ENCODE peak calls at places on chromosome 14, in six cellular contexts. One of them, this sample, is unnamed.

GRCh38 chr14:54219281-54220121 is 177.3 kb upstream of the CDKN3 start:
- DNase-seq in hepatocyte: peak; percentile 14
- DNase-seq in body of pancreas: no peak
- DNase-seq in heart left ventricle: no peak
- DNase-seq in esophagus squamous epithelium: no peak
- DNase-seq in psoas muscle: no peak
- DNase-seq in this sample: no peak

GRCh38 chr14:55448146-55448614 is 7.8 kb upstream of the TBPL2 start:
- DNase-seq in hepatocyte: peak; percentile 75
- DNase-seq in body of pancreas: peak; percentile 34
- DNase-seq in heart left ventricle: peak; percentile 63
- DNase-seq in esophagus squamous epithelium: no peak
- DNase-seq in psoas muscle: peak; percentile 29
- DNase-seq in this sample: peak; percentile 44

GRCh38 chr14:55446127-55446736 is 5.8 kb upstream of the TBPL2 start:
- DNase-seq in hepatocyte: peak; percentile 87
- DNase-seq in body of pancreas: peak; percentile 71
- DNase-seq in heart left ventricle: peak; percentile 55
- DNase-seq in esophagus squamous epithelium: no peak
- DNase-seq in psoas muscle: no peak
- DNase-seq in this sample: peak; percentile 72

GRCh38 chr14:53964249-53964648 is 7.6 kb upstream of the BMP4 start:
- DNase-seq in hepatocyte: peak; percentile 28
- DNase-seq in body of pancreas: no peak
- DNase-seq in heart left ventricle: no peak
- DNase-seq in esophagus squamous epithelium: no peak
- DNase-seq in psoas muscle: no peak
- DNase-seq in this sample: peak; percentile 30

GRCh38 chr14:24251880-24252288 is 9.5 kb upstream of the TINF2 start:
- DNase-seq in hepatocyte: no peak
- DNase-seq in body of pancreas: no peak
- DNase-seq in heart left ventricle: no peak
- DNase-seq in esophagus squamous epithelium: no peak
- DNase-seq in psoas muscle: no peak
- DNase-seq in this sample: no peak

GRCh38 chr14:30848449-30849240 is 25.7 kb upstream of the COCH start:
- DNase-seq in hepatocyte: no peak
- DNase-seq in body of pancreas: no peak
- DNase-seq in heart left ventricle: no peak
- DNase-seq in esophagus squamous epithelium: no peak
- DNase-seq in psoas muscle: no peak
- DNase-seq in this sample: no peak

GRCh38 chr14:103135333-103136075 is 12.2 kb downstream of the TNFAIP2 start:
- DNase-seq in hepatocyte: no peak
- DNase-seq in body of pancreas: no peak
- DNase-seq in heart left ventricle: no peak
- DNase-seq in esophagus squamous epithelium: no peak
- DNase-seq in psoas muscle: no peak
- DNase-seq in this sample: peak; percentile 58

GRCh38 chr14:105150026-105150367 is 18.6 kb downstream of the JAG2 start:
- DNase-seq in hepatocyte: no peak
- DNase-seq in body of pancreas: no peak
- DNase-seq in heart left ventricle: no peak
- DNase-seq in esophagus squamous epithelium: no peak
- DNase-seq in psoas muscle: no peak
- DNase-seq in this sample: no peak

GRCh38 chr14:32004300-32004699 is 72.8 kb upstream of the ARHGAP5 start:
- DNase-seq in hepatocyte: no peak
- DNase-seq in body of pancreas: no peak
- DNase-seq in heart left ventricle: no peak
- DNase-seq in esophagus squamous epithelium: no peak
- DNase-seq in psoas muscle: no peak
- DNase-seq in this sample: no peak

GRCh38 chr14:59407246-59407615 is 57.9 kb downstream of the GPR135 start:
- DNase-seq in hepatocyte: peak; percentile 9
- DNase-seq in body of pancreas: peak; percentile 19
- DNase-seq in heart left ventricle: no peak
- DNase-seq in esophagus squamous epithelium: no peak
- DNase-seq in psoas muscle: no peak
- DNase-seq in this sample: no peak

GRCh38 chr14:105377555-105378182 is 20.7 kb upstream of the TEX22 start:
- DNase-seq in hepatocyte: no peak
- DNase-seq in body of pancreas: no peak
- DNase-seq in heart left ventricle: no peak
- DNase-seq in esophagus squamous epithelium: no peak
- DNase-seq in psoas muscle: no peak
- DNase-seq in this sample: no peak

GRCh38 chr14:58133739-58134138 is 18.3 kb downstream of the ARMH4 start:
- DNase-seq in hepatocyte: peak; percentile 29
- DNase-seq in body of pancreas: no peak
- DNase-seq in heart left ventricle: no peak
- DNase-seq in esophagus squamous epithelium: no peak
- DNase-seq in psoas muscle: no peak
- DNase-seq in this sample: no peak

GRCh38 chr14:20659813-20660395 is 18.4 kb upstream of the OR6S1 start:
- DNase-seq in hepatocyte: no peak
- DNase-seq in body of pancreas: no peak
- DNase-seq in heart left ventricle: no peak
- DNase-seq in esophagus squamous epithelium: no peak
- DNase-seq in psoas muscle: no peak
- DNase-seq in this sample: no peak

GRCh38 chr14:20415723-20416622 is 2.7 kb upstream of the TEP1 start:
- DNase-seq in hepatocyte: peak; percentile 58
- DNase-seq in body of pancreas: peak; percentile 23
- DNase-seq in heart left ventricle: no peak
- DNase-seq in esophagus squamous epithelium: no peak
- DNase-seq in psoas muscle: no peak
- DNase-seq in this sample: peak; percentile 15

GRCh38 chr14:75307700-75308379 is 29.2 kb downstream of the FOS start:
- DNase-seq in hepatocyte: peak; percentile 93
- DNase-seq in body of pancreas: peak; percentile 87
- DNase-seq in heart left ventricle: peak; percentile 84
- DNase-seq in esophagus squamous epithelium: no peak
- DNase-seq in psoas muscle: peak; percentile 85
- DNase-seq in this sample: peak; percentile 83

GRCh38 chr14:69535230-69535848 is 39.3 kb downstream of the CCDC177 start:
- DNase-seq in hepatocyte: peak; percentile 72
- DNase-seq in body of pancreas: peak; percentile 34
- DNase-seq in heart left ventricle: no peak
- DNase-seq in esophagus squamous epithelium: no peak
- DNase-seq in psoas muscle: peak; percentile 30
- DNase-seq in this sample: peak; percentile 51

GRCh38 chr14:71261206-71261605 is 353.9 kb downstream of the PCNX1 start:
- DNase-seq in hepatocyte: no peak
- DNase-seq in body of pancreas: no peak
- DNase-seq in heart left ventricle: no peak
- DNase-seq in esophagus squamous epithelium: no peak
- DNase-seq in psoas muscle: no peak
- DNase-seq in this sample: no peak

DNA sequence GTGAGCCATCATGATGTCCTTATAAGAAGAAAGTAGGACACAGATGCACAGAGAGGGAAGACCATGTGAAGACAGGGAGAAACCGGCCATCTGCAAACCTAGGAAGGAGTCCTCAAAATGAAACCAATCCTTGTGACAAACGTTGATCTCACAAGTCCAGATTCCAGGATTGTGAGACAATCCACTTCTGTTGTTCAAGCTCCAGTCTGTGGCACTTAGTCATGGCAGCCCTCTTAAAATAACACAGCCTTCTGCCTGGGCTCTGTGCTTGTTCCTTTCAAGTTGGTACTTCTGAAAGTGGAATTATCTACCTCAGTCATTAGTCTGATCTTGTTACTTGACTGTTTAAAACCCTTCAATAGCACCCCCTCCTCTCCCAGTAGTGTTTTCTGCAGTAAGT is 111.1 kb upstream of the HIF1A start:
- DNase-seq in hepatocyte: no peak
- DNase-seq in body of pancreas: no peak
- DNase-seq in heart left ventricle: no peak
- DNase-seq in esophagus squamous epithelium: no peak
- DNase-seq in psoas muscle: no peak
- DNase-seq in this sample: peak; percentile 67
- H3K4me1 ChIP-seq in hepatocyte: peaks cover 29% of the 10 kb centered on the region
- H3K4me1 ChIP-seq in body of pancreas: peaks cover 44% of the 10 kb centered on the region
- H3K4me1 ChIP-seq in heart left ventricle: peaks cover 26% of the 10 kb centered on the region
- H3K4me1 ChIP-seq in esophagus squamous epithelium: peaks cover 13% of the 10 kb centered on the region
- H3K4me1 ChIP-seq in psoas muscle: peaks cover 9% of the 10 kb centered on the region
- H3K4me1 ChIP-seq in this sample: peaks cover 59% of the 10 kb centered on the region

GRCh38 chr14:39488600-39488999 is 56.4 kb upstream of the FBXO33 start:
- DNase-seq in hepatocyte: peak; percentile 13
- DNase-seq in body of pancreas: no peak
- DNase-seq in heart left ventricle: no peak
- DNase-seq in esophagus squamous epithelium: no peak
- DNase-seq in psoas muscle: no peak
- DNase-seq in this sample: no peak

GRCh38 chr14:39492267-39492666 is 60.0 kb upstream of the FBXO33 start:
- DNase-seq in hepatocyte: no peak
- DNase-seq in body of pancreas: no peak
- DNase-seq in heart left ventricle: no peak
- DNase-seq in esophagus squamous epithelium: no peak
- DNase-seq in psoas muscle: no peak
- DNase-seq in this sample: no peak

GRCh38 chr14:39491134-39491541 is 58.9 kb upstream of the FBXO33 start:
- DNase-seq in hepatocyte: peak; percentile 63
- DNase-seq in body of pancreas: no peak
- DNase-seq in heart left ventricle: no peak
- DNase-seq in esophagus squamous epithelium: no peak
- DNase-seq in psoas muscle: no peak
- DNase-seq in this sample: peak; percentile 28
- H3K27ac ChIP-seq in hepatocyte: no peak overlapping the region
- H3K27ac ChIP-seq in body of pancreas: no peak overlapping the region
- H3K27ac ChIP-seq in heart left ventricle: no peak overlapping the region
- H3K27ac ChIP-seq in esophagus squamous epithelium: no peak overlapping the region
- H3K27ac ChIP-seq in psoas muscle: no peak overlapping the region
- H3K27ac ChIP-seq in this sample: peak overlapping the region; percentile 52

GRCh38 chr14:100585448-100586152 is 1.6 kb downstream of the BEGAIN start:
- DNase-seq in hepatocyte: no peak
- DNase-seq in body of pancreas: no peak
- DNase-seq in heart left ventricle: no peak
- DNase-seq in esophagus squamous epithelium: no peak
- DNase-seq in psoas muscle: peak; percentile 8
- DNase-seq in this sample: no peak

GRCh38 chr14:100583245-100583644 is 4.0 kb downstream of the BEGAIN start:
- DNase-seq in hepatocyte: no peak
- DNase-seq in body of pancreas: no peak
- DNase-seq in heart left ventricle: no peak
- DNase-seq in esophagus squamous epithelium: no peak
- DNase-seq in psoas muscle: no peak
- DNase-seq in this sample: no peak

GRCh38 chr14:100582496-100583165 is 4.6 kb downstream of the BEGAIN start:
- DNase-seq in hepatocyte: no peak
- DNase-seq in body of pancreas: no peak
- DNase-seq in heart left ventricle: peak; percentile 10
- DNase-seq in esophagus squamous epithelium: no peak
- DNase-seq in psoas muscle: peak; percentile 1
- DNase-seq in this sample: no peak

GRCh38 chr14:100586153-100586519 is 1.1 kb downstream of the BEGAIN start:
- DNase-seq in hepatocyte: no peak
- DNase-seq in body of pancreas: no peak
- DNase-seq in heart left ventricle: peak; percentile 25
- DNase-seq in esophagus squamous epithelium: no peak
- DNase-seq in psoas muscle: no peak
- DNase-seq in this sample: no peak

GRCh38 chr14:100584056-100585031 is 2.9 kb downstream of the BEGAIN start:
- DNase-seq in hepatocyte: no peak
- DNase-seq in body of pancreas: no peak
- DNase-seq in heart left ventricle: peak; percentile 11
- DNase-seq in esophagus squamous epithelium: no peak
- DNase-seq in psoas muscle: peak; percentile 2
- DNase-seq in this sample: no peak
- TF ChIP-seq CTCF in hepatocyte: no peak
- TF ChIP-seq CTCF in body of pancreas: no peak
- TF ChIP-seq CTCF in heart left ventricle: no peak
- TF ChIP-seq CTCF in esophagus squamous epithelium: no peak
- TF ChIP-seq CTCF in psoas muscle: no peak
- TF ChIP-seq CTCF in this sample: no peak

GRCh38 chr14:77108753-77109152 is 10.7 kb downstream of the CIPC start:
- DNase-seq in hepatocyte: no peak
- DNase-seq in body of pancreas: no peak
- DNase-seq in heart left ventricle: no peak
- DNase-seq in esophagus squamous epithelium: no peak
- DNase-seq in psoas muscle: no peak
- DNase-seq in this sample: no peak
- H3K4me1 ChIP-seq in hepatocyte: no peaks in the 10 kb centered on the region
- H3K4me1 ChIP-seq in body of pancreas: no peaks in the 10 kb centered on the region
- H3K4me1 ChIP-seq in heart left ventricle: peaks cover 44% of the 10 kb centered on the region
- H3K4me1 ChIP-seq in esophagus squamous epithelium: peaks cover 13% of the 10 kb centered on the region
- H3K4me1 ChIP-seq in psoas muscle: peaks cover 70% of the 10 kb centered on the region
- H3K4me1 ChIP-seq in this sample: peaks cover 27% of the 10 kb centered on the region

GRCh38 chr14:95533391-95533821 is 1.4 kb upstream of the GLRX5 start:
- DNase-seq in hepatocyte: peak; percentile 42
- DNase-seq in body of pancreas: peak; percentile 23
- DNase-seq in heart left ventricle: no peak
- DNase-seq in esophagus squamous epithelium: no peak
- DNase-seq in psoas muscle: no peak
- DNase-seq in this sample: no peak
- H3K27ac ChIP-seq in hepatocyte: peak overlapping the region; percentile 74
- H3K27ac ChIP-seq in body of pancreas: peak overlapping the region; percentile 85
- H3K27ac ChIP-seq in heart left ventricle: peak overlapping the region; percentile 86
- H3K27ac ChIP-seq in esophagus squamous epithelium: peak overlapping the region; percentile 91
- H3K27ac ChIP-seq in psoas muscle: peak overlapping the region; percentile 87
- H3K27ac ChIP-seq in this sample: no peak overlapping the region

DNA sequence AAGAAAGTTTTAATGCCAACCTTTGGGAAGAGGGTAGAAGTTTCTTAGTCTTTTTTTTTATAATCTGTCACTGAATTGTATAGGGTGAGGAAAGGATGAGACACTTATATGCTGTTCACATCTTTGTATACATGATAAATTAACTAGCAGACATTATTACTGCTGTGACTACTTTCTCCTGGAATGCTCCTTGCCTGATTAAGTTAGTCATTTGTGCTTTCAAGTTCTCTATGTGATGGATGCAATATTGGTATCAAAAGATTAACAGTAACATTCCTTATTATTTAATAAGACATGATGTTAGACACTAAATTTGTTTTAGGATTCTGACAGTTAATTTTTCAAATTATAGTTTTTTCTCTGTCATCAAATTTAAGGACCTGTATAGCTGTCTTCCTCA is 223.4 kb upstream of the GARIN2 start:
- DNase-seq in hepatocyte: no peak
- DNase-seq in body of pancreas: no peak
- DNase-seq in heart left ventricle: no peak
- DNase-seq in esophagus squamous epithelium: no peak
- DNase-seq in psoas muscle: no peak
- DNase-seq in this sample: no peak
- TF ChIP-seq CTCF in hepatocyte: no peak
- TF ChIP-seq CTCF in body of pancreas: no peak
- TF ChIP-seq CTCF in heart left ventricle: no peak
- TF ChIP-seq CTCF in esophagus squamous epithelium: no peak
- TF ChIP-seq CTCF in psoas muscle: no peak
- TF ChIP-seq CTCF in this sample: no peak

GRCh38 chr14:23119362-23120327 is 590 bp upstream of the CEBPE start:
- DNase-seq in hepatocyte: no peak
- DNase-seq in body of pancreas: peak; percentile 37
- DNase-seq in heart left ventricle: no peak
- DNase-seq in esophagus squamous epithelium: no peak
- DNase-seq in psoas muscle: no peak
- DNase-seq in this sample: no peak
- H3K4me1 ChIP-seq in hepatocyte: peaks cover 10% of the 10 kb centered on the region
- H3K4me1 ChIP-seq in body of pancreas: peaks cover 9% of the 10 kb centered on the region
- H3K4me1 ChIP-seq in heart left ventricle: peaks cover 7% of the 10 kb centered on the region
- H3K4me1 ChIP-seq in esophagus squamous epithelium: no peaks in the 10 kb centered on the region
- H3K4me1 ChIP-seq in psoas muscle: peaks cover 23% of the 10 kb centered on the region
- H3K4me1 ChIP-seq in this sample: no peaks in the 10 kb centered on the region

GRCh38 chr14:35401422-35401729 is 3.2 kb downstream of the NFKBIA start:
- DNase-seq in hepatocyte: no peak
- DNase-seq in body of pancreas: no peak
- DNase-seq in heart left ventricle: no peak
- DNase-seq in esophagus squamous epithelium: no peak
- DNase-seq in psoas muscle: no peak
- DNase-seq in this sample: no peak
- H3K27ac ChIP-seq in hepatocyte: peak overlapping the region; percentile 96
- H3K27ac ChIP-seq in body of pancreas: peak overlapping the region; percentile 100
- H3K27ac ChIP-seq in heart left ventricle: peak overlapping the region; percentile 100
- H3K27ac ChIP-seq in esophagus squamous epithelium: peak overlapping the region; percentile 95
- H3K27ac ChIP-seq in psoas muscle: peak overlapping the region; percentile 100
- H3K27ac ChIP-seq in this sample: peak overlapping the region; percentile 100